ENCODE peak calls at places on chromosome 10, in five cellular contexts. N is omental fat pad, H is progenitor cell of endocrine pancreas, T is fibroblast of pulmonary artery, Y is A549. D is an unnamed sample.

GRCh38 chr10:7316839-7317238 is 94.0 kb downstream of the SFMBT2 start:
- DNase-seq in N (no peak), H (no peak), T (no peak), Y (no peak), D (no peak)

GRCh38 chr10:6342091-6342490 is 139.4 kb downstream of the PFKFB3 start:
- DNase-seq in N (no peak), H (no peak), T (no peak), Y (no peak), D (no peak)

GRCh38 chr10:50033481-50033880 is 34.3 kb upstream of the WASHC2A start:
- DNase-seq in N (no peak), H (no peak), T (peak; percentile 21), Y (no peak), D (no peak)

GRCh38 chr10:489335-489734 is 200.1 kb downstream of the DIP2C start:
- DNase-seq in N (no peak), H (no peak), T (no peak), Y (no peak), D (no peak)

GRCh38 chr10:11793762-11794479 is 29.2 kb upstream of the PROSER2 start:
- DNase-seq in N (no peak), H (no peak), T (peak; percentile 46), Y (peak; percentile 95), D (no peak)

GRCh38 chr10:43417950-43418768 is 9.2 kb upstream of the HNRNPF start:
- DNase-seq in N (no peak), H (no peak), T (no peak), Y (no peak), D (peak; percentile 75)

GRCh38 chr10:16011548-16011947 is 151.2 kb upstream of the MINDY3 start:
- DNase-seq in N (no peak), H (no peak), T (no peak), Y (no peak), D (no peak)

GRCh38 chr10:104337527-104337984 is 709 bp downstream of the ITPRIP start:
- DNase-seq in N (no peak), H (peak; percentile 37), T (peak; percentile 54), Y (peak; percentile 63), D (peak; percentile 73)

GRCh38 chr10:114304566-114305421 is 65.7 kb downstream of the VWA2 start:
- DNase-seq in N (no peak), H (peak; percentile 59), T (no peak), Y (no peak), D (no peak)

GRCh38 chr10:112210672-112211071 is 27.1 kb upstream of the GPAM start:
- DNase-seq in N (no peak), H (no peak), T (no peak), Y (no peak), D (no peak)

GRCh38 chr10:123103944-123104343 is 31.8 kb upstream of the HMX3 start:
- DNase-seq in N (no peak), H (no peak), T (no peak), Y (no peak), D (no peak)

GRCh38 chr10:32317795-32318194 is 29.2 kb downstream of the EPC1 start:
- DNase-seq in N (no peak), H (no peak), T (no peak), Y (no peak), D (no peak)

GRCh38 chr10:102633282-102633681 is 11.0 kb upstream of the TRIM8 start:
- DNase-seq in N (no peak), H (no peak), T (peak; percentile 92), Y (no peak), D (peak; percentile 78)

GRCh38 chr10:124087672-124088634 is 5.4 kb downstream of the CHST15 start:
- DNase-seq in N (no peak), H (no peak), T (no peak), Y (no peak), D (no peak)

GRCh38 chr10:128440513-128441160 is 314.4 kb upstream of the MKI67 start:
- DNase-seq in N (no peak), H (no peak), T (no peak), Y (no peak), D (no peak)

GRCh38 chr10:30387646-30388243 is 38.7 kb upstream of the MTPAP start:
- DNase-seq in N (no peak), H (no peak), T (no peak), Y (no peak), D (no peak)

DNA sequence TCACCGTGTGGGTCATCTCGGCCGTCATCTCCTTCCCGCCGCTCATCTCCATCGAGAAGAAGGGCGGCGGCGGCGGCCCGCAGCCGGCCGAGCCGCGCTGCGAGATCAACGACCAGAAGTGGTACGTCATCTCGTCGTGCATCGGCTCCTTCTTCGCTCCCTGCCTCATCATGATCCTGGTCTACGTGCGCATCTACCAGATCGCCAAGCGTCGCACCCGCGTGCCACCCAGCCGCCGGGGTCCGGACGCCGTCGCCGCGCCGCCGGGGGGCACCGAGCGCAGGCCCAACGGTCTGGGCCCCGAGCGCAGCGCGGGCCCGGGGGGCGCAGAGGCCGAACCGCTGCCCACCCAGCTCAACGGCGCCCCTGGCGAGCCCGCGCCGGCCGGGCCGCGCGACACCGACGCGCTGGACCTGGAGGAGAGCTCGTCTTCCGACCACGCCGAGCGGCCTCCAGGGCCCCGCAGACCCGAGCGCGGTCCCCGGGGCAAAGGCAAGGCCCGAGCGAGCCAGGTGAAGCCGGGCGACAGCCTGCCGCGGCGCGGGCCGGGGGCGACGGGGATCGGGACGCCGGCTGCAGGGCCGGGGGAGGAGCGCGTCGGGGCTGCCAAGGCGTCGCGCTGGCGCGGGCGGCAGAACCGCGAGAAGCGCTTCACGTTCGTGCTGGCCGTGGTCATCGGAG is 1.8 kb downstream of the ADRA2A start:
- DNase-seq in N (no peak), H (no peak), T (no peak), Y (no peak), D (no peak)
- TF ChIP-seq CTCF in N (no peak), H (no peak), T (no peak), Y (no peak), D (no peak)

DNA sequence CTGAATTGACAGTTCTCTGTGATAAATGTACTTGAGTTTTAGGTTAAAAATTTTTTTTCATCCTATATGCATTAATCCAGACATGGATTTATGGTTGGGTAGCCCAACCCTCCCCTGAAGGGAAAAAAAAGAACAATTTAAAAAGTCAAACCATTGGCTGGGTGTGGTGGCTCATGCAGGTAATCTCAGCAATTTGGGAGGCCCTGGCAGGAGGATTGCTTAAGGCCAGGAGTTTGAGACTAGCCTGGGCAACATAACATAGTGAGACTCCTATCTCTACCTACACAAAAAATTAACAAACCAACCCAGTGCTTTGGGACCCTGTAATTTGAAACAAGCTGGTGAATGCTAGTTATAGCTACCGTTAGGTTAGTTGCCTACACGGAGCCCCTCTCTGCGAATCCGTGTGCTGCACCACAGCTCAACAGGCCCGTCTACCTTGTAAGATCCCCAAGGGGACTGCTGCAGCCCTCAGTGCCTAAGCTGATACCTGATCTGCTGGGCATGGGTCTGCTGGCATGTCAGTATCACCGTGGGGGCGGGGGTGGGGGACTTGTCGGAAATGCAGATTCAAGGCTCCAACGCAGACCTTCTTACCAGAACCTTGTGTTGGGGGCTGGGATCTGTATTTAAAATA is 32.8 kb downstream of the TSPAN14 start:
- DNase-seq in N (no peak), H (no peak), T (no peak), Y (no peak), D (peak; percentile 11)
- TF ChIP-seq CTCF in N (no peak), H (no peak), T (no peak), Y (no peak), D (no peak)

DNA sequence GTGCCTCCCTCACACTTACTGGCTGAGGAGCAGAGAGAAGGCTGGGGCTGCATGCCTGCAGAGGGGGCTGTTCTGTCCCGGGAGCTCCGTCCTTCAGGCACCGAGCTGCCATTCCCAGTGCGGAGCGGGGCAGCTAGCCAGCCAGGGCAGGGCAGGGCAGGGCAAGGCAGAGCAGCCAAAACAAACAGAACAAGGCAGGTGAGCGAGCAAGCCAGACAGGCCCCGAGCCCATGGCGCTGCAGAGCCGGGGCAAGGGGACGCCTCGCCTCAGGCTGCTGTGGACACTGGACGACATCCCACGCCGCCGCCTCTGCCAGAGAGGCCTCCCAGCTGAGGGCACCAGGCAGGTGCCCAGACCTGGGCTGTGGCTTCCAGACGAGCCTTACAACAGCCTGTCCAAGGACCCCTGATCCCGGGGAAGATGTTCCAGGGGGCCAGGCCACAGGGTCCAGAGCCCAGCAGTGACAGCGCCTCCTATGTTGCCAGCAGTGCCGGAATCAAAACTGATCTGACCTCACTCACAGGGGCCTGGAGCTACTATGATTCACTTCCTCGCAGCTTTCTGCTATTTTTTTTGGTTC is 8.2 kb upstream of the NDST2 start:
- DNase-seq in N (no peak), H (no peak), T (peak; percentile 37), Y (no peak), D (no peak)
- TF ChIP-seq CTCF in N (no peak), H (peak; percentile 4), T (peak; percentile 39), Y (no peak), D (no peak)

GRCh38 chr10:113214331-113214730 is 264.3 kb downstream of the TCF7L2 start:
- DNase-seq in N (no peak), H (no peak), T (no peak), Y (no peak), D (no peak)
- TF ChIP-seq CTCF in N (no peak), H (no peak), T (no peak), Y (peak; percentile 5), D (no peak)

DNA sequence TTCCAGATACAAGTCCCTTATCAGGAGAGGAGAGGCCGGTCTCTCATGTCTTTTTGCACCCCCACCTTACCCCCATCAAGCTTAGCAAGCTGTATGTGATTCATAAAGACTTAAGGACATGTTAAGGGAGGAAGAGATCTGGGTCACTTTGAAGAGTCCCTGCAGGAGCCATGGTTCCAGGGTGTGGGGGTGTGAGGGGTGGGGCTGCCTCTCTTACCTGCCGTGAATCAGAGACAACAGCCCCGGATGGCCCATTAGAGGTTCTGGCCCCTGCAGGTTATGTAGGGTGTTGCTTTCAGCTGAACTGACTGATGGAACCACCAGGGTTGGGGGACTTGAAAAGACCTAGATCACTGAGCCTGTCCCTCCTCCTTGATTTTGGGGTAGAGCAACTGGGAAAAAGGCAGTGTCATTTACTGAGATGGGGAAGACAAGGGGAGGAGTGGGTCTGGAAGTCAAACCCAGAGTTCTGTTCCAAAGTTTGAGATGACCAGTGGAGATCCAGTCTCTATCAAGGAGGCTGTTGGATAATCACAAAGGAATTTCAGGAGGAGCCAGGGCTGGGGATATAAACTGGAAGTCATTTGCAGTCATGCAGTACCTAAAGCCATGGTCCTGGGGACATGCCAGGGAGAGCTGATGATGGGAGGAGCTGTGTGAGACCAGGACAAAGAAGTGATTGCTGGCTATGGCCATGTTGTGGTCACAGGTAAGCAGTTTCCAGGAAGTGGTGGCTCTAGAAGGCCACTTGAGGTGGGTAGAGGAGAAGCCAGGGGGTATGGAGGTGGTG is 23.1 kb downstream of the ADAMTS14 start:
- DNase-seq in N (no peak), H (no peak), T (no peak), Y (no peak), D (no peak)
- TF ChIP-seq CTCF in N (no peak), H (no peak), T (no peak), Y (no peak), D (no peak)

D was measured in CD14-positive monocyte.